ENCODE peak calls at places on chromosomes 16 and 17, in four cellular contexts. D, Q, N and W are unnamed samples.

GRCh38 chr17:33968350-33969044 is 286.6 kb upstream of the CCL2 start:
- DNase-seq in Q (peak; percentile 5), D (no peak), N (no peak), W (peak; percentile 7)

GRCh38 chr16:23865853-23866252 is 30.1 kb downstream of the PRKCB start:
- DNase-seq in Q (no peak), N (peak; percentile 11), D (no peak), W (no peak)

GRCh38 chr16:76931186-76931585 is 259.8 kb upstream of the MON1B start:
- DNase-seq in D (no peak), N (no peak), Q (no peak), W (no peak)

GRCh38 chr16:9458816-9459215 is 367.4 kb downstream of the HAPSTR1 start:
- DNase-seq in N (no peak), Q (no peak), D (no peak), W (no peak)

GRCh38 chr17:2685696-2686095 is 25.9 kb downstream of the CLUH start:
- DNase-seq in N (peak; percentile 9), D (no peak), Q (no peak), W (no peak)

GRCh38 chr16:65392831-65393565 is 271.1 kb upstream of the CDH11 start:
- DNase-seq in N (no peak), D (no peak), Q (no peak), W (no peak)

GRCh38 chr17:42311240-42312034 is 23.1 kb downstream of the STAT5A start:
- DNase-seq in D (no peak), N (no peak), Q (no peak), W (peak; percentile 97)

GRCh38 chr17:79721993-79722671 is 8.6 kb upstream of the ENPP7 start:
- DNase-seq in N (peak; percentile 79), D (no peak), Q (no peak), W (peak; percentile 4)

GRCh38 chr17:60355663-60356594 is 36.0 kb downstream of the USP32 start:
- DNase-seq in D (no peak), Q (no peak), N (no peak), W (peak; percentile 28)

GRCh38 chr16:31474778-31475738 is 3.1 kb downstream of the TGFB1I1 start:
- DNase-seq in D (no peak), N (no peak), Q (no peak), W (no peak)

GRCh38 chr17:57624390-57624789 is 120.7 kb downstream of the CCDC182 start:
- DNase-seq in Q (no peak), D (no peak), N (no peak), W (no peak)

GRCh38 chr17:13563916-13564315 is 37.8 kb downstream of the HS3ST3A1 start:
- DNase-seq in N (no peak), D (no peak), Q (no peak), W (no peak)

GRCh38 chr16:5216681-5217080 is 119.1 kb upstream of the EEF2KMT start:
- DNase-seq in D (no peak), Q (no peak), N (no peak), W (no peak)

GRCh38 chr17:74960739-74961342 is 11.7 kb downstream of the HID1 start:
- DNase-seq in D (no peak), N (peak; percentile 75), Q (peak; percentile 59), W (peak; percentile 82)

GRCh38 chr16:47278571-47278970 is 134.8 kb upstream of the NETO2 start:
- DNase-seq in Q (no peak), D (no peak), N (no peak), W (no peak)

GRCh38 chr17:78360371-78361226 is 722 bp upstream of the SOCS3 start:
- DNase-seq in N (peak; percentile 91), Q (peak; percentile 97), D (peak; percentile 46), W (peak; percentile 91)

GRCh38 chr17:59366773-59367656 is 35.6 kb downstream of the YPEL2 start:
- DNase-seq in Q (no peak), D (no peak), N (no peak), W (peak; percentile 10)

GRCh38 chr17:17300624-17301568 is 2.3 kb upstream of the NT5M start:
- DNase-seq in N (peak; percentile 82), Q (peak; percentile 64), D (no peak), W (peak; percentile 94)

GRCh38 chr17:77829871-77830799 is 128.4 kb upstream of the TNRC6C start:
- DNase-seq in Q (no peak), D (no peak), N (no peak), W (no peak)

GRCh38 chr16:52812945-52813556 is 239.6 kb downstream of the CHD9NB start:
- DNase-seq in Q (no peak), D (no peak), N (no peak), W (no peak)

GRCh38 chr17:79658811-79659207 is 48.0 kb upstream of the RBFOX3 start:
- DNase-seq in D (no peak), Q (no peak), N (no peak), W (peak; percentile 5)

GRCh38 chr17:18070861-18071340 is 16.8 kb upstream of the DRG2 start:
- DNase-seq in N (peak; percentile 38), Q (no peak), D (no peak), W (peak; percentile 7)

GRCh38 chr16:1614226-1615102 is 2.3 kb downstream of the CRAMP1 start:
- DNase-seq in Q (peak; percentile 34), D (no peak), N (peak; percentile 73), W (peak; percentile 18)

GRCh38 chr16:60261425-60261824 is 1527.3 kb upstream of the GOT2 start:
- DNase-seq in D (no peak), Q (no peak), N (no peak), W (no peak)